ENCODE peak calls at places on chromosomes 4 and X, in ten cellular contexts. J, M, O, Z, A, C, H, F, B and Y are unnamed samples.

GRCh38 chrX:67784712-67785111 is 240.9 kb downstream of the AR start:
- DNase-seq in J (no peak), M (no peak), O (no peak), Z (no peak), A (no peak), C (no peak), H (no peak), F (no peak), B (no peak), Y (no peak)

GRCh38 chrX:154334496-154334895 is 38.9 kb downstream of the TKTL1 start:
- DNase-seq in J (peak; percentile 46), M (no peak), O (no peak), Z (no peak), A (no peak), C (no peak), H (no peak), F (no peak), B (no peak), Y (peak; percentile 30)

GRCh38 chrX:20968996-20969395 is 405.2 kb upstream of the CNKSR2 start:
- DNase-seq in J (no peak), M (no peak), O (peak; percentile 6), Z (no peak), A (no peak), C (no peak), H (no peak), F (no peak), B (no peak), Y (peak; percentile 6)

GRCh38 chr4:6331018-6331417 is 61.4 kb downstream of the WFS1 start:
- DNase-seq in J (peak; percentile 41), M (no peak), O (peak; percentile 43), Z (peak; percentile 60), A (peak; percentile 73), C (no peak), H (no peak), F (no peak), B (no peak), Y (peak; percentile 47)

GRCh38 chr4:139453041-139453370 is 915 bp upstream of the RAB33B start:
- DNase-seq in J (peak; percentile 68), M (no peak), O (peak; percentile 89), Z (no peak), A (peak; percentile 83), C (no peak), H (peak; percentile 78), F (peak; percentile 52), B (no peak), Y (peak; percentile 88)

GRCh38 chr4:85496146-85496849 is 21.3 kb downstream of the ARHGAP24 start:
- DNase-seq in J (no peak), M (no peak), O (peak; percentile 59), Z (no peak), A (no peak), C (no peak), H (no peak), F (no peak), B (no peak), Y (peak; percentile 77)

GRCh38 chrX:77595848-77596247 is 148.7 kb downstream of the FGF16 start:
- DNase-seq in J (no peak), M (no peak), O (peak; percentile 52), Z (no peak), A (no peak), C (no peak), H (no peak), F (no peak), B (no peak), Y (peak; percentile 18)

GRCh38 chrX:153880440-153880815 is 5.5 kb downstream of the L1CAM start:
- DNase-seq in J (no peak), M (no peak), O (no peak), Z (no peak), A (no peak), C (peak; percentile 47), H (no peak), F (no peak), B (no peak), Y (no peak)

GRCh38 chr4:44652002-44652401 is 577 bp upstream of the YIPF7 start:
- DNase-seq in J (no peak), M (no peak), O (no peak), Z (no peak), A (peak; percentile 20), C (no peak), H (no peak), F (no peak), B (no peak), Y (no peak)

GRCh38 chrX:13835825-13836224 is 18.9 kb upstream of the GPM6B start:
- DNase-seq in J (no peak), M (no peak), O (no peak), Z (no peak), A (no peak), C (no peak), H (no peak), F (no peak), B (no peak), Y (no peak)

GRCh38 chr4:86755388-86755787 is 93.8 kb downstream of the SLC10A6 start:
- DNase-seq in J (no peak), M (no peak), O (no peak), Z (no peak), A (no peak), C (no peak), H (no peak), F (no peak), B (no peak), Y (no peak)

GRCh38 chr4:89539374-89539773 is 231.8 kb upstream of the GPRIN3 start:
- DNase-seq in J (no peak), M (no peak), O (peak; percentile 73), Z (no peak), A (no peak), C (no peak), H (no peak), F (peak; percentile 47), B (no peak), Y (peak; percentile 85)

GRCh38 chrX:136176399-136176825 is 29.1 kb downstream of the FHL1 start:
- DNase-seq in J (no peak), M (no peak), O (peak; percentile 82), Z (no peak), A (no peak), C (no peak), H (peak; percentile 42), F (peak; percentile 85), B (no peak), Y (peak; percentile 95)

GRCh38 chr4:80587861-80588385 is 252.4 kb downstream of the CFAP299 start:
- DNase-seq in J (no peak), M (no peak), O (no peak), Z (no peak), A (no peak), C (no peak), H (no peak), F (no peak), B (no peak), Y (no peak)

GRCh38 chr4:100493756-100494155 is 24.1 kb downstream of the EMCN start:
- DNase-seq in J (no peak), M (no peak), O (peak; percentile 55), Z (no peak), A (no peak), C (no peak), H (no peak), F (no peak), B (no peak), Y (peak; percentile 3)

GRCh38 chr4:81255524-81255923 is 40.5 kb upstream of the PRKG2 start:
- DNase-seq in J (no peak), M (no peak), O (peak; percentile 90), Z (no peak), A (no peak), C (no peak), H (peak; percentile 22), F (peak; percentile 68), B (no peak), Y (peak; percentile 93)

GRCh38 chr4:128353791-128354190 is 66.2 kb upstream of the PGRMC2 start:
- DNase-seq in J (no peak), M (no peak), O (peak; percentile 51), Z (no peak), A (no peak), C (no peak), H (no peak), F (no peak), B (no peak), Y (no peak)

GRCh38 chr4:186563761-186564160 is 8.4 kb upstream of the MTNR1A start:
- DNase-seq in J (no peak), M (no peak), O (no peak), Z (no peak), A (no peak), C (no peak), H (no peak), F (no peak), B (no peak), Y (no peak)

GRCh38 chrX:1316527-1316926 is 20.1 kb upstream of the IL3RA start:
- DNase-seq in J (peak; percentile 23), M (peak; percentile 75), O (no peak), Z (no peak), A (no peak), C (peak; percentile 66), H (no peak), F (no peak), B (peak; percentile 37), Y (no peak)

GRCh38 chr4:138788857-138789256 is 226.7 kb upstream of the NOCT start:
- DNase-seq in J (no peak), M (no peak), O (no peak), Z (no peak), A (no peak), C (no peak), H (no peak), F (no peak), B (no peak), Y (peak; percentile 5)

GRCh38 chr4:10212901-10213300 is 96.3 kb upstream of the WDR1 start:
- DNase-seq in J (no peak), M (no peak), O (no peak), Z (no peak), A (no peak), C (no peak), H (no peak), F (no peak), B (no peak), Y (no peak)

GRCh38 chr4:128663325-128663724 is 146.2 kb upstream of the JADE1 start:
- DNase-seq in J (no peak), M (no peak), O (no peak), Z (no peak), A (no peak), C (no peak), H (no peak), F (no peak), B (no peak), Y (no peak)

GRCh38 chr4:7498406-7499200 is 63.9 kb upstream of the PSAPL1 start:
- DNase-seq in J (no peak), M (no peak), O (no peak), Z (no peak), A (no peak), C (no peak), H (no peak), F (no peak), B (no peak), Y (no peak)

GRCh38 chr4:177484613-177485021 is 42.4 kb upstream of the AGA start:
- DNase-seq in J (no peak), M (no peak), O (peak; percentile 91), Z (no peak), A (peak; percentile 51), C (no peak), H (no peak), F (peak; percentile 17), B (no peak), Y (peak; percentile 84)

GRCh38 chr4:128831526-128832252 is 22.2 kb downstream of the JADE1 start:
- DNase-seq in J (no peak), M (no peak), O (no peak), Z (peak; percentile 70), A (peak; percentile 58), C (no peak), H (no peak), F (peak; percentile 38), B (no peak), Y (peak; percentile 83)

GRCh38 chrX:72003811-72004750 is 93.4 kb downstream of the NHSL2 start:
- DNase-seq in J (no peak), M (peak; percentile 49), O (peak; percentile 44), Z (peak; percentile 81), A (peak; percentile 77), C (peak; percentile 72), H (no peak), F (no peak), B (no peak), Y (peak; percentile 20)

GRCh38 chrX:78708171-78708570 is 39.3 kb upstream of the LPAR4 start:
- DNase-seq in J (no peak), M (no peak), O (peak; percentile 57), Z (peak; percentile 46), A (peak; percentile 55), C (no peak), H (peak; percentile 1), F (peak; percentile 18), B (no peak), Y (peak; percentile 72)

GRCh38 chrX:74949717-74950116 is 24.5 kb upstream of the NEXMIF start:
- DNase-seq in J (no peak), M (no peak), O (no peak), Z (no peak), A (no peak), C (no peak), H (no peak), F (no peak), B (no peak), Y (no peak)